ENCODE peak calls at places on chromosomes 3 and 15, in six cellular contexts. R is AG09309, D is GM10248, N is AG04450, W is dorsolateral prefrontal cortex, G is fibroblast of lung. L is an unnamed sample.

GRCh38 chr3:151196441-151196840 is 6.6 kb downstream of the GPR171 start:
- DNase-seq in R (no peak), D (no peak), N (no peak), W (no peak), G (no peak), L (no peak)

GRCh38 chr3:12687948-12688347 is 24.0 kb upstream of the RAF1 start:
- DNase-seq in R (no peak), D (no peak), N (no peak), W (no peak), G (no peak), L (no peak)

GRCh38 chr15:32877620-32878019 is 159.8 kb downstream of the GREM1 start:
- DNase-seq in R (no peak), D (no peak), N (no peak), W (no peak), G (peak), L (no peak)

GRCh38 chr15:52102468-52102867 is 10.1 kb downstream of the BCL2L10 start:
- DNase-seq in R (no peak), D (no peak), N (peak), W (no peak), G (peak), L (peak)

GRCh38 chr15:70262171-70262570 is 164.5 kb upstream of the TLE3 start:
- DNase-seq in R (no peak), D (no peak), N (no peak), W (no peak), G (no peak), L (no peak)

GRCh38 chr3:113747719-113748046 is 848 bp downstream of the ATP6V1A start:
- DNase-seq in R (no peak), D (peak), N (no peak), W (no peak), G (peak), L (no peak)

GRCh38 chr15:99702895-99703602 is 30.2 kb downstream of the LYSMD4 start:
- DNase-seq in R (no peak), D (no peak), N (no peak), W (no peak), G (peak), L (no peak)

GRCh38 chr3:12629560-12629959 is 34.4 kb downstream of the RAF1 start:
- DNase-seq in R (peak), D (no peak), N (no peak), W (no peak), G (peak), L (peak)

GRCh38 chr3:52798978-52799476 is 4.4 kb downstream of the ITIH3 start:
- DNase-seq in R (no peak), D (peak), N (no peak), W (no peak), G (no peak), L (no peak)

GRCh38 chr3:52119056-52119455 is 35.2 kb downstream of the POC1A start:
- DNase-seq in R (no peak), D (no peak), N (no peak), W (peak), G (no peak), L (no peak)

GRCh38 chr3:44104668-44105321 is 136.9 kb upstream of the TOPAZ1 start:
- DNase-seq in R (peak), D (peak), N (no peak), W (no peak), G (peak), L (no peak)

GRCh38 chr3:72657666-72658065 is 190.6 kb downstream of the SHQ1 start:
- DNase-seq in R (no peak), D (no peak), N (no peak), W (no peak), G (no peak), L (no peak)

GRCh38 chr3:67278015-67278618 is 280.0 kb downstream of the KBTBD8 start:
- DNase-seq in R (no peak), D (no peak), N (no peak), W (no peak), G (no peak), L (no peak)

GRCh38 chr15:79849789-79850188 is 47.0 kb downstream of the MTHFS start:
- DNase-seq in R (no peak), D (no peak), N (no peak), W (peak), G (peak), L (no peak)

GRCh38 chr15:37221671-37222207 is 121.4 kb upstream of the MEIS2 start:
- DNase-seq in R (no peak), D (no peak), N (no peak), W (no peak), G (no peak), L (no peak)

GRCh38 chr3:13716540-13717221 is 163.2 kb downstream of the WNT7A start:
- DNase-seq in R (no peak), D (peak), N (no peak), W (peak), G (no peak), L (no peak)

GRCh38 chr15:75902129-75902557 is 1.5 kb upstream of the FBXO22 start:
- DNase-seq in R (no peak), D (no peak), N (no peak), W (no peak), G (no peak), L (no peak)

GRCh38 chr3:138724433-138724832 is 110.3 kb downstream of the PIK3CB start:
- DNase-seq in R (no peak), D (no peak), N (no peak), W (no peak), G (no peak), L (no peak)

GRCh38 chr3:181326637-181327223 is 337.2 kb upstream of the DNAJC19 start:
- DNase-seq in R (no peak), D (peak), N (no peak), W (no peak), G (peak), L (no peak)

GRCh38 chr3:86923071-86923476 is 67.9 kb downstream of the VGLL3 start:
- DNase-seq in R (peak), D (no peak), N (peak), W (no peak), G (peak), L (peak)

GRCh38 chr3:53890726-53891499 is 746 bp downstream of the SELENOK start:
- DNase-seq in R (no peak), D (peak), N (no peak), W (no peak), G (peak), L (no peak)

GRCh38 chr3:123779646-123780231 is 104.4 kb downstream of the MYLK start:
- DNase-seq in R (no peak), D (no peak), N (no peak), W (no peak), G (no peak), L (no peak)

GRCh38 chr3:123781571-123782275 is 102.4 kb downstream of the MYLK start:
- DNase-seq in R (no peak), D (no peak), N (peak), W (no peak), G (peak), L (no peak)

GRCh38 chr3:123782488-123782887 is 101.6 kb downstream of the MYLK start:
- DNase-seq in R (no peak), D (no peak), N (no peak), W (no peak), G (no peak), L (no peak)

GRCh38 chr3:123780656-123781055 is 103.5 kb downstream of the MYLK start:
- DNase-seq in R (no peak), D (no peak), N (no peak), W (no peak), G (peak), L (no peak)

DNA sequence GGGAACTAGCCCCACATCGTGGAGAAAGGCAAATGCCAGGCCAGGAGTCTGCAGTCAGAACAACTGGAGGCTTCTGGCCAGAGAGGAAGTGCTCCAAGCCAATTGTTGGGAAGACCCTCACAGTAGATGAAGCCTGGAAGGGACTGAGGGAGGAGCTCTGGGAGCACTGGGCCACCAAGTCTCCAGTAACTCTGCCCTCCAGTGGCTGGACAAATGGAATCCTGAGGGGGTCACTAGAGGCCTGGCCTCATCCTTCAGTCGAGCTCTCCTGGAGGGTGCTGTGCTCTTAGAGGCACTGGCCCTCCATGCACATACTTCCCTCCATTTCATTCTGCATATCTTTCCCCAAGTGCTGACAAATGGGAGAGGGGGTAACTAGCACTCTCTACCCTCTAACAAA is 103.0 kb downstream of the MYLK start:
- DNase-seq in R (no peak), D (no peak), N (no peak), W (no peak), G (no peak), L (no peak)
- TF ChIP-seq CTCF in R (no peak), D (no peak), N (no peak), W (no peak), G (no peak), L (no peak)

GRCh38 chr3:15305366-15305844 is 27.0 kb downstream of the SH3BP5 start:
- DNase-seq in R (no peak), D (no peak), N (no peak), W (no peak), G (peak), L (no peak)
- TF ChIP-seq CTCF in R (peak), D (no peak), N (peak), W (no peak), G (peak), L (peak)

GRCh38 chr3:46685446-46685845 is 8.0 kb downstream of the ALS2CL start:
- DNase-seq in R (no peak), D (no peak), N (no peak), W (no peak), G (no peak), L (no peak)
- TF ChIP-seq CTCF in R (no peak), D (no peak), N (no peak), W (no peak), G (no peak), L (no peak)

GRCh38 chr3:185457376-185457775 is 41.5 kb downstream of the TMEM41A start:
- DNase-seq in R (no peak), D (no peak), N (no peak), W (no peak), G (no peak), L (no peak)

GRCh38 chr3:185460719-185461350 is 38.0 kb downstream of the TMEM41A start:
- DNase-seq in R (no peak), D (peak), N (no peak), W (no peak), G (peak), L (no peak)

GRCh38 chr3:185460283-185460682 is 38.6 kb downstream of the TMEM41A start:
- DNase-seq in R (no peak), D (no peak), N (no peak), W (no peak), G (no peak), L (no peak)

DNA sequence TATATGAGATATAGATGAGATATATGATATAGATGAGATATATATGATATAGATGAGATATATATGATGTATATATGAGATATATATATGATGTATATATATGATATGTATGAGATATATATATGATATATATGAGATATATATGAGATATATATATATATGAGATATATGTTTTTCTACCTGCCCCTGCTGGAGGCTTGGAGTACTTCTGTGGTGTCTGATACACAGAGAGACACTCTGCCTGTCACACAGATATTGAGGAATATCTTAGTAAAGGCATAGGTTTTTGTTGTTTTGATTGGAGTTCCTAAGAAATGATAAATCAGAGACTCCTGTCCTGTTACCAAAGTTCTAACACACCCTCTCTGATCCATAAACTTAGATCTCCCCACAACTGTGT is 43.0 kb downstream of the TMEM41A start:
- DNase-seq in R (no peak), D (no peak), N (no peak), W (no peak), G (no peak), L (no peak)
- TF ChIP-seq CTCF in R (no peak), D (no peak), N (peak), W (no peak), G (peak), L (no peak)

DNA sequence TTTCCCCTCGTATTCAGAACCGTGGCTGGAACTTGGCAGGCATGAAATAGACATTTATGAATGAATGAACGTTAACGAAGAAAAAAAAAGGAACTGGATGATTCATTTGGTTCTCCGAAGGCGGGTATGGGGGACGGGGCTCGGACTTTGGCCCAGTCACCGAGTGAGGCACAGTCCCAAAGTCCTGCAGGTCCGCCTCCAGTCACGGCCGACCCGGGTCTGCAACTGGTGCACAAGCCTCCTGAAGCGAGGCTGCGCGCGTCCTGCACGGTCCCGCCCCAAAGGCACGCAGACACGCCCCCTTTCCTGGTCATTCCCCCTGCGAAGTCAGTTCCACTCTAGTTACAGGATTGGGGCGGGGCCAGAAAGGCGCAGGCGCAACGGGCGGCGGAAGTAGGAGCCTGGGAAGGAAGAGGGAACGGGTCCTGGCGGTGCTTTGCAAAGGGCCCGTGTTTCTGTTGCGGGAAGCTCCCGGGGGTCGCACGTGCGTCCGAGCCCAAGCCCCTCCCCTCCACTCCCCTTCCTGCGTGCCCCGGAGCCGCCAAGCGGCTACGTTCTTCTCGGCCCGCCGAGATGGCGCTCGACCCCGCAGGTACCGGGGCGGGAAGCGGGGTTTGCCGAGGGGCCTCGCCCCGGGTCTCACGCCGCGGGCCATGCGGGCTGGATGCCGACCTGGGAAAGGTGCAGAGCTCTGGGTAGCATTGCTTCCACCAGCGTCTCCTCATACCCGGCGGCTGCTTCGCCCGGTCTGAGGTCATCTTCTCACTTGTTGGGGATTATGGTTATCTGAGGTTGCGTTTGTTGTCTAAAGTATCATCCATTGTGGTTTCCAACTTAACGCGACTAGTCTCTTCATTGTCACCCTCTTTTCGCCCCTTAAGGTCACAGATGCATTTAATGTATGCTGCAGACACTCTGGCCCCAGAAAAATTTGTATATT is at the start of gene CMC1:
- DNase-seq in R (peak), D (peak), N (peak), W (peak), G (peak), L (peak)
- TF ChIP-seq CTCF in R (no peak), D (no peak), N (no peak), W (peak), G (no peak), L (no peak)

DNA sequence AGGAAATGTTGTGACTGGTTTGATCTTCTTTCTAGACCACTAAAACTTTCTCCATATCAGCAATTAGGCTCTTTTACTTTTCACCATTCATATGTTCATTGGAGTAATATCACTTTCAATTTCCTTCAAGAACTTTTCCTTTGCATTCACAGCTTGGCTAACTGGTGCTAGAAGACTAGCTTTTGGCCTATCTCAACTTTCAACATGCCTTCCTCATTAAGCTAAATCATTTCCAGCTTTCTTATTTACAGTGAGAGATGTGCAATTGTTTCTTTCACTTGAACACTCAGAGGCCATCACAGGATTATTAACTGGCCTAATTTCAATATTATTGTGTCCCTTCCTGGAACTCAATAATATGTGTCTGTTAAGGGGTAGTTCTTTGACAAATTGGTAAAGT is 42.8 kb upstream of the PLOD2 start:
- DNase-seq in R (no peak), D (no peak), N (no peak), W (no peak), G (no peak), L (peak)
- TF ChIP-seq CTCF in R (no peak), D (no peak), N (no peak), W (no peak), G (no peak), L (no peak)

L was measured in AG09319.